ENCODE peak calls at places on chromosomes 6 and 20, in ten cellular contexts. R is HepG2, P is GM12892, G is prostate gland, W is spleen, Y is HCT116, A is transverse colon, N is endothelial cell of umbilical vein, J is K562, F is esophagus muscularis mucosa. K is an unnamed sample.

GRCh38 chr6:61745994-61746393 is 540.0 kb downstream of the KHDRBS2 start:
- DNase-seq in R (no peak), P (no peak), G (no peak), W (no peak), Y (no peak), A (no peak), N (no peak), J (no peak), F (no peak), K (no peak)

GRCh38 chr6:41696788-41697187 is 38.6 kb downstream of the TFEB start:
- DNase-seq in R (no peak), P (no peak), G (no peak), W (no peak), Y (no peak), A (no peak), N (no peak), J (no peak), F (no peak), K (no peak)

GRCh38 chr6:41065550-41066026 is 6.6 kb downstream of the OARD1 start:
- DNase-seq in R (peak), P (no peak), G (no peak), W (no peak), Y (no peak), A (no peak), N (no peak), J (no peak), F (no peak), K (no peak)

GRCh38 chr6:150263765-150264415 is 104.9 kb upstream of the IYD start:
- DNase-seq in R (no peak), P (no peak), G (no peak), W (no peak), Y (no peak), A (no peak), N (no peak), J (no peak), F (no peak), K (no peak)

GRCh38 chr6:107114872-107115694 is at the start of gene BEND3:
- DNase-seq in R (no peak), P (no peak), G (peak), W (peak), Y (no peak), A (peak), N (no peak), J (peak), F (no peak), K (no peak)

GRCh38 chr20:47020231-47020630 is 125.6 kb downstream of the EYA2 start:
- DNase-seq in R (no peak), P (no peak), G (no peak), W (peak), Y (no peak), A (no peak), N (no peak), J (no peak), F (no peak), K (no peak)

GRCh38 chr6:44024597-44025219 is 102.5 kb downstream of the MRPL14 start:
- DNase-seq in R (no peak), P (no peak), G (no peak), W (peak), Y (no peak), A (peak), N (no peak), J (no peak), F (no peak), K (no peak)

GRCh38 chr20:58388028-58388601 is 914 bp upstream of the VAPB start:
- DNase-seq in R (no peak), P (no peak), G (no peak), W (no peak), Y (no peak), A (no peak), N (no peak), J (no peak), F (no peak), K (no peak)

GRCh38 chr20:58708246-58708931 is 15.8 kb downstream of the NPEPL1 start:
- DNase-seq in R (no peak), P (no peak), G (peak), W (peak), Y (no peak), A (peak), N (no peak), J (no peak), F (peak), K (no peak)

GRCh38 chr6:164014716-164015484 is 600.4 kb downstream of the QKI start:
- DNase-seq in R (no peak), P (no peak), G (no peak), W (no peak), Y (no peak), A (no peak), N (no peak), J (no peak), F (no peak), K (no peak)

GRCh38 chr6:105793132-105793531 is 293.0 kb upstream of the PRDM1 start:
- DNase-seq in R (no peak), P (no peak), G (no peak), W (no peak), Y (no peak), A (peak), N (no peak), J (no peak), F (no peak), K (no peak)

GRCh38 chr6:78580923-78581322 is 286.4 kb upstream of the IRAK1BP1 start:
- DNase-seq in R (no peak), P (no peak), G (no peak), W (no peak), Y (no peak), A (no peak), N (no peak), J (no peak), F (no peak), K (no peak)

GRCh38 chr6:151425561-151425960 is 26.4 kb downstream of the RMND1 start:
- DNase-seq in R (no peak), P (no peak), G (no peak), W (no peak), Y (no peak), A (peak), N (no peak), J (no peak), F (no peak), K (no peak)

GRCh38 chr20:47711046-47711752 is 74.1 kb downstream of the SULF2 start:
- DNase-seq in R (peak), P (no peak), G (no peak), W (no peak), Y (no peak), A (peak), N (no peak), J (no peak), F (no peak), K (no peak)

GRCh38 chr6:119355157-119355556 is 5.6 kb upstream of the MAN1A1 start:
- DNase-seq in R (no peak), P (no peak), G (no peak), W (no peak), Y (no peak), A (no peak), N (no peak), J (no peak), F (no peak), K (no peak)

GRCh38 chr6:32460528-32460927 is 20.8 kb downstream of the HLA-DRA start:
- DNase-seq in R (no peak), P (no peak), G (no peak), W (no peak), Y (no peak), A (no peak), N (no peak), J (no peak), F (no peak), K (no peak)

GRCh38 chr6:22221211-22221610 is 75.6 kb downstream of the PRL start:
- DNase-seq in R (no peak), P (no peak), G (no peak), W (no peak), Y (no peak), A (no peak), N (no peak), J (no peak), F (no peak), K (no peak)

GRCh38 chr6:16179970-16180431 is 51.1 kb downstream of the MYLIP start:
- DNase-seq in R (no peak), P (no peak), G (no peak), W (no peak), Y (no peak), A (no peak), N (no peak), J (no peak), F (no peak), K (peak)

GRCh38 chr6:125904871-125905270 is 51.7 kb upstream of the HINT3 start:
- DNase-seq in R (no peak), P (no peak), G (no peak), W (no peak), Y (no peak), A (no peak), N (no peak), J (no peak), F (no peak), K (no peak)

GRCh38 chr20:50628853-50629674 is 62.3 kb downstream of the RIPOR3 start:
- DNase-seq in R (no peak), P (no peak), G (no peak), W (no peak), Y (no peak), A (no peak), N (no peak), J (no peak), F (no peak), K (no peak)

GRCh38 chr6:5999688-6000608 is 6.8 kb downstream of the NRN1 start:
- DNase-seq in R (no peak), P (no peak), G (no peak), W (peak), Y (no peak), A (no peak), N (no peak), J (no peak), F (no peak), K (no peak)

GRCh38 chr6:130229645-130230044 is 6.9 kb upstream of the SAMD3 start:
- DNase-seq in R (no peak), P (no peak), G (no peak), W (no peak), Y (no peak), A (no peak), N (no peak), J (no peak), F (no peak), K (no peak)

GRCh38 chr6:54366647-54367327 is 58.5 kb downstream of the TINAG start:
- DNase-seq in R (no peak), P (no peak), G (no peak), W (no peak), Y (peak), A (no peak), N (peak), J (no peak), F (no peak), K (peak)

GRCh38 chr6:135281227-135281626 is 100.1 kb downstream of the MYB start:
- DNase-seq in R (no peak), P (no peak), G (no peak), W (no peak), Y (no peak), A (no peak), N (no peak), J (no peak), F (no peak), K (peak)

GRCh38 chr20:54980321-54980960 is 505.0 kb downstream of the DOK5 start:
- DNase-seq in R (no peak), P (no peak), G (no peak), W (no peak), Y (no peak), A (no peak), N (no peak), J (no peak), F (no peak), K (no peak)

GRCh38 chr6:46996860-46997641 is 45.1 kb downstream of the ADGRF1 start:
- DNase-seq in R (peak), P (no peak), G (no peak), W (no peak), Y (no peak), A (peak), N (no peak), J (no peak), F (no peak), K (no peak)

GRCh38 chr6:81996414-81996813 is 243.9 kb upstream of the TENT5A start:
- DNase-seq in R (no peak), P (no peak), G (no peak), W (no peak), Y (no peak), A (no peak), N (no peak), J (no peak), F (no peak), K (no peak)

GRCh38 chr6:15329154-15329781 is 83.4 kb downstream of the JARID2 start:
- DNase-seq in R (no peak), P (no peak), G (no peak), W (no peak), Y (no peak), A (no peak), N (no peak), J (no peak), F (no peak), K (no peak)

GRCh38 chr6:141451176-141451507 is 681.6 kb upstream of the GJE1 start:
- DNase-seq in R (no peak), P (no peak), G (no peak), W (no peak), Y (peak), A (no peak), N (no peak), J (no peak), F (no peak), K (no peak)

GRCh38 chr6:4129446-4129845 is 5.9 kb downstream of the ECI2 start:
- DNase-seq in R (no peak), P (no peak), G (no peak), W (no peak), Y (no peak), A (no peak), N (peak), J (no peak), F (no peak), K (no peak)

GRCh38 chr6:108771421-108771820 is 76.8 kb upstream of the ARMC2 start:
- DNase-seq in R (no peak), P (no peak), G (no peak), W (no peak), Y (no peak), A (no peak), N (no peak), J (no peak), F (peak), K (no peak)

GRCh38 chr6:123546537-123546936 is 90.2 kb downstream of the TRDN start:
- DNase-seq in R (no peak), P (no peak), G (no peak), W (no peak), Y (no peak), A (no peak), N (no peak), J (no peak), F (peak), K (no peak)

GRCh38 chr6:29947292-29947980 is 5.1 kb downstream of the HLA-A start:
- DNase-seq in R (no peak), P (no peak), G (no peak), W (no peak), Y (no peak), A (no peak), N (no peak), J (no peak), F (no peak), K (no peak)

GRCh38 chr6:29943053-29943966 is 978 bp downstream of the HLA-A start:
- DNase-seq in R (no peak), P (no peak), G (no peak), W (peak), Y (no peak), A (peak), N (peak), J (no peak), F (no peak), K (no peak)

GRCh38 chr6:29946787-29947186 is 4.5 kb downstream of the HLA-A start:
- DNase-seq in R (no peak), P (no peak), G (no peak), W (no peak), Y (no peak), A (no peak), N (no peak), J (no peak), F (no peak), K (no peak)

GRCh38 chr6:29946380-29946779 is 4.0 kb downstream of the HLA-A start:
- DNase-seq in R (no peak), P (no peak), G (no peak), W (no peak), Y (no peak), A (no peak), N (no peak), J (no peak), F (no peak), K (no peak)

GRCh38 chr6:29945421-29945820 is 3.1 kb downstream of the HLA-A start:
- DNase-seq in R (no peak), P (no peak), G (no peak), W (no peak), Y (no peak), A (no peak), N (no peak), J (no peak), F (no peak), K (no peak)
- TF ChIP-seq POLR2AphosphoS5 in R (no peak), P (peak), G (no peak), W (no peak), Y (no peak), A (no peak), N (no peak), J (no peak), F (no peak), K (no peak)

GRCh38 chr6:89028774-89029173 is 51.8 kb upstream of the PNRC1 start:
- DNase-seq in R (no peak), P (no peak), G (no peak), W (no peak), Y (no peak), A (no peak), N (no peak), J (no peak), F (no peak), K (no peak)

GRCh38 chr6:89037156-89037900 is 43.2 kb upstream of the PNRC1 start:
- DNase-seq in R (no peak), P (no peak), G (no peak), W (no peak), Y (no peak), A (no peak), N (no peak), J (no peak), F (no peak), K (no peak)

GRCh38 chr6:89035252-89036106 is 45.1 kb upstream of the PNRC1 start:
- DNase-seq in R (peak), P (no peak), G (peak), W (no peak), Y (no peak), A (peak), N (peak), J (peak), F (peak), K (no peak)

GRCh38 chr6:89032599-89032998 is 48.0 kb upstream of the PNRC1 start:
- DNase-seq in R (no peak), P (no peak), G (no peak), W (no peak), Y (no peak), A (no peak), N (no peak), J (no peak), F (no peak), K (peak)

DNA sequence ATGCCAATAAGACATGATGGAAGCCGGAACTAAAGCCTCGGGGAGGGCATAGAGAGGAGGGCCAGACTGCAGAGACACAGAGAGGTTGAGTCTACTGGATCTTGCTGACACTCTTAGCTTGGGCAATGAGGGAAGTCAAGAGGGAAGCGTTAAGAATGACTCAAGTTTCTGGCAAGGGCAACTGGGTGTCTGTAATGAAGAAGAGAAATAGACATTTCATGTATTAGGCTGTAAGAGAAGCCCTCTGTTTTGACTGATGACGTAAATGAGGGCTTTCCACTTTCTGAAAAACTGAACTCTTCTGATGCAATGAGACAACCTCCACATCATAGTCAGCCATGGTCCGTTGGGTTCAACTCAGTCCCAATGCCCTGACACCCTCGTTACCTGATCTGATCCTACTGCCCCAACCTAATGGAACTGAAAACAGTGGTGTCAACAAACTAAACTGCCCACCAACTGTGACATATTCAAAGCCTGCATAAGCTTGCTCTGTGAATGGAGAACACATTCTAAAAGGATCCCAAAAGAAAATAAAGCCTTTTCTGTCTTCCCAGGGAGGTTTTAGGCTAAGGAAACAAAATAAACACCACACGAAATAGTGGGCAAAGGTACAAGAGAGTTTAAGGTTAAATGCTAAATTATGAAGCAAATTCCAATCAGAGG is 45.8 kb upstream of the PNRC1 start:
- DNase-seq in R (peak), P (no peak), G (no peak), W (no peak), Y (no peak), A (no peak), N (no peak), J (no peak), F (no peak), K (no peak)
- TF ChIP-seq POLR2AphosphoS5 in R (no peak), P (no peak), G (no peak), W (no peak), Y (no peak), A (no peak), N (no peak), J (no peak), F (peak), K (no peak)

DNA sequence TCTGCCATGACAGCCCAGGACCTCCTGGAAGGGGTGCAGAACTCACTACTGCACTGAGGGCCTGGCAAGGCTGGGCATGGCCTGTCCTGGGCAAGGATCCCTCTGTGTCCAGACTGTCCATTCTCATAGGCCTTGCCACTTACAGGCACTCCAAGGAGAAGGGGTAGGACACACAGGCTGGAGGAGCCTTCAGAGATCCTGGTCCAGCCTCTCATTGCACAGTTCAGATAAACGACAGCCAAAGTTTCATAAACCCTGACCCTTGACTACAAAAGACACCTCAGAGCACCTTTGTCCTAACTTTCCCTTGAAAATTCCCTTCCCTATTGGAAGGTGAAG is 19.6 kb downstream of the TGM3 start:
- DNase-seq in R (no peak), P (no peak), G (no peak), W (no peak), Y (no peak), A (no peak), N (no peak), J (no peak), F (no peak), K (no peak)
- TF ChIP-seq POLR2AphosphoS5 in R (no peak), P (no peak), G (no peak), W (no peak), Y (no peak), A (no peak), N (no peak), J (no peak), F (no peak), K (no peak)

GRCh38 chr20:45374966-45375365 is 3.2 kb downstream of the TP53TG5 start:
- DNase-seq in R (no peak), P (no peak), G (no peak), W (no peak), Y (no peak), A (no peak), N (no peak), J (no peak), F (peak), K (no peak)

GRCh38 chr20:45372646-45373352 is 5.3 kb downstream of the TP53TG5 start:
- DNase-seq in R (no peak), P (no peak), G (no peak), W (peak), Y (no peak), A (no peak), N (peak), J (no peak), F (peak), K (no peak)

GRCh38 chr20:45372241-45372640 is 5.9 kb downstream of the TP53TG5 start:
- DNase-seq in R (no peak), P (no peak), G (no peak), W (no peak), Y (no peak), A (no peak), N (no peak), J (no peak), F (peak), K (no peak)

GRCh38 chr20:45374101-45374467 is 4.0 kb downstream of the TP53TG5 start:
- DNase-seq in R (no peak), P (no peak), G (no peak), W (no peak), Y (no peak), A (no peak), N (no peak), J (no peak), F (peak), K (no peak)

DNA sequence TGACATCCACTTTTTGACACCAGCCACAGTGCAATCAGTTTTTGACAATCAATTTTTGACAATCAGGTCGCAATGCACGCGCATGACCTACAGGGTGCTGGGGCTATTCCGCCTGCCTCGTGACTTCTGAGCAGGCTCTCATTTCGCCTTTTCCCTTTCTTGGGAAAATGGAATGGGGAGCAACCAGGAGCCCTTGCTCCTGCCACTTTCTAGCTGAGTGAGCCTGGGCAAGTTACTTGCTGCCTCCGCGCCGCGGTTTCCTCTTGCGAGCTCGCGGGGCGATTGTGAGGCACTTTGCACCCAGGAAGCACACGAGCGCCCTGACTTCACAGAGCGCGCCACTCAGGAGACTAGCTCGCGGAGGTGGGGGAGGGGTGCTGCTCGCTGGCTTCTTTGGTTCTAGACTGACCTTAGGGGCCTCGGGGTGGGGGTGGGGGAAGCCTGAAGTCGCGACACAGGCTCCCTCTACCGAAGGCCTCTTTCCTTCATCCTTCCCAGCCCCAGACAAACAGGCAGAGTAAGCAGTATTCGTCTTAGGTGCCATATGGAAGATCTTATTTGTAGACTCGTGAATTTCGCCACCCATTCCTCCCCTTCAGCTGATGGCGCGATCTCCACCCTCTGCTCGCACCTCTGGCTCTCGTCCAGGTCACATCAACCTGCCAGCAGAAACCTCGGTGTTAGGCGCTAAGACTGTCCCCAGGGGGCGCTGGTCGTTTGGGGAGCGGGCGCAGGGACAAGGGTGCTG is 4.6 kb downstream of the TP53TG5 start:
- DNase-seq in R (peak), P (peak), G (peak), W (peak), Y (peak), A (peak), N (peak), J (peak), F (peak), K (no peak)
- TF ChIP-seq POLR2AphosphoS5 in R (no peak), P (no peak), G (peak), W (peak), Y (no peak), A (no peak), N (no peak), J (peak), F (peak), K (no peak)

GRCh38 chr6:160030103-160030502 is 61.2 kb downstream of the IGF2R start:
- DNase-seq in R (no peak), P (no peak), G (no peak), W (no peak), Y (no peak), A (peak), N (peak), J (no peak), F (peak), K (peak)
- TF ChIP-seq POLR2AphosphoS5 in R (no peak), P (no peak), G (peak), W (peak), Y (no peak), A (no peak), N (no peak), J (no peak), F (peak), K (no peak)

K was measured in SK-N-MC.